ENCODE peak calls at places on chromosome 19, in eight cellular contexts. J is CD4-positive, alpha-beta T cell; P is NCI-H1092 treated with DMSO at 0.1 percent for 48 hours; U is small intestine; V is stimulated activated CD4-positive, alpha-beta T cell treated with anti-CD3 and anti-CD28 coated beads, TNF-alpha, amount 100 ng/mL, for 48 hours; X is NCI-H1105; B is PC-3; Y is NCI-H774. S is an unnamed sample.

GRCh38 chr19:8575467-8575997 is 1.7 kb downstream of the MYO1F start:
- DNase-seq in P (no peak), V (no peak), X (no peak), J (peak), B (peak), U (peak), Y (no peak), S (no peak)

GRCh38 chr19:48490980-48491792 is 20.4 kb downstream of the LMTK3 start:
- DNase-seq in U (peak), V (no peak), J (peak), X (peak), B (peak), Y (peak), P (no peak), S (no peak)

GRCh38 chr19:29876414-29876813 is 64.6 kb downstream of the CCNE1 start:
- DNase-seq in X (no peak), P (no peak), J (no peak), Y (no peak), B (no peak), V (no peak), U (no peak), S (no peak)

GRCh38 chr19:8363803-8364771 is at the start of gene ANGPTL4:
- DNase-seq in P (no peak), U (peak), V (peak), B (peak), J (peak), X (no peak), Y (peak), S (no peak)

GRCh38 chr19:46451352-46451751 is 20.0 kb downstream of the PNMA8A start:
- DNase-seq in U (no peak), P (no peak), J (no peak), X (peak), B (no peak), V (no peak), Y (no peak), S (no peak)

GRCh38 chr19:42436006-42436405 is 6.7 kb downstream of the CXCL17 start:
- DNase-seq in B (no peak), V (no peak), X (no peak), J (no peak), P (no peak), Y (no peak), U (no peak), S (no peak)

GRCh38 chr19:5694167-5694951 is 4.3 kb downstream of the RPL36 start:
- DNase-seq in J (no peak), U (no peak), B (no peak), X (no peak), Y (no peak), V (no peak), P (no peak), S (no peak)

GRCh38 chr19:36128392-36128736 is 11.5 kb upstream of the CAPNS1 start:
- DNase-seq in V (no peak), P (no peak), U (peak), Y (no peak), J (no peak), B (no peak), X (no peak), S (no peak)

GRCh38 chr19:5434970-5435641 is 20.1 kb upstream of the ZNRF4 start:
- DNase-seq in P (no peak), V (peak), U (no peak), B (peak), J (no peak), X (no peak), Y (no peak), S (no peak)

GRCh38 chr19:10011974-10012373 is 1.3 kb upstream of the RDH8 start:
- DNase-seq in J (no peak), P (no peak), Y (no peak), U (no peak), V (no peak), B (no peak), X (no peak), S (no peak)

GRCh38 chr19:7401694-7402093 is 53.0 kb downstream of the ARHGEF18 start:
- DNase-seq in U (no peak), V (no peak), Y (no peak), B (no peak), J (no peak), P (no peak), X (no peak), S (no peak)

GRCh38 chr19:53818756-53819155 is 5.4 kb downstream of the NLRP12 start:
- DNase-seq in V (no peak), P (no peak), U (no peak), B (no peak), Y (no peak), X (no peak), J (no peak), S (no peak)

GRCh38 chr19:19083413-19084178 is 19.8 kb downstream of the SLC25A42 start:
- DNase-seq in B (no peak), P (no peak), U (no peak), X (no peak), V (no peak), Y (no peak), J (no peak), S (no peak)

GRCh38 chr19:39236527-39236926 is 8.3 kb downstream of the IFNL3 start:
- DNase-seq in X (no peak), J (no peak), U (peak), Y (no peak), B (no peak), P (no peak), V (no peak), S (no peak)

GRCh38 chr19:56108447-56109195 is 12.5 kb downstream of the ZNF787 start:
- DNase-seq in V (no peak), X (no peak), B (no peak), P (no peak), J (no peak), U (no peak), Y (no peak), S (no peak)

GRCh38 chr19:55406869-55407624 is 541 bp downstream of the UBE2S start:
- DNase-seq in X (peak), J (peak), Y (peak), P (no peak), V (no peak), U (peak), B (no peak), S (no peak)

GRCh38 chr19:47821460-47822020 is at the start of gene CRX:
- DNase-seq in U (no peak), V (no peak), P (no peak), X (no peak), J (no peak), B (no peak), Y (no peak), S (no peak)

GRCh38 chr19:38466050-38466449 is 32.6 kb downstream of the RYR1 start:
- DNase-seq in V (no peak), B (no peak), Y (no peak), J (no peak), P (no peak), U (no peak), X (no peak), S (no peak)

GRCh38 chr19:13117176-13117771 is 734 bp upstream of the TRMT1 start:
- DNase-seq in P (no peak), U (no peak), V (no peak), B (no peak), X (no peak), Y (no peak), J (no peak), S (no peak)

GRCh38 chr19:14507704-14508246 is 10.4 kb downstream of the DNAJB1 start:
- DNase-seq in V (no peak), X (no peak), Y (no peak), P (no peak), J (no peak), B (peak), U (no peak), S (no peak)